ENCODE peak calls at places on chromosomes 3 and 15, in five cellular contexts. Q, B, U, K and R are unnamed samples.

GRCh38 chr3:110620118-110620517 is 451.5 kb upstream of the NECTIN3 start:
- DNase-seq in K (no peak), U (no peak), Q (peak), B (no peak), R (no peak)

GRCh38 chr3:21638488-21638887 is 112.5 kb downstream of the ZNF385D start:
- DNase-seq in B (no peak), U (no peak), K (no peak), Q (no peak), R (no peak)

GRCh38 chr3:66983101-66983500 is 15.0 kb upstream of the KBTBD8 start:
- DNase-seq in K (no peak), Q (no peak), B (no peak), U (no peak), R (no peak)

GRCh38 chr3:99929409-99930139 is 111.9 kb downstream of the CMSS1 start:
- DNase-seq in B (no peak), K (no peak), Q (no peak), U (no peak), R (no peak)

GRCh38 chr3:55330756-55331155 is 156.3 kb downstream of the WNT5A start:
- DNase-seq in U (no peak), B (no peak), K (no peak), Q (no peak), R (no peak)

GRCh38 chr3:112128843-112129727 is 4.0 kb downstream of the GCSAM start:
- DNase-seq in B (no peak), U (no peak), K (no peak), Q (no peak), R (no peak)

GRCh38 chr15:98948941-98949340 is 58.7 kb downstream of the PGPEP1L start:
- DNase-seq in B (no peak), Q (no peak), K (no peak), U (no peak), R (no peak)

GRCh38 chr3:52223449-52224408 is 1.7 kb downstream of the TLR9 start:
- DNase-seq in B (no peak), U (no peak), K (no peak), Q (no peak), R (no peak)

GRCh38 chr3:141235661-141236171 is 4.1 kb downstream of the PXYLP1 start:
- DNase-seq in Q (peak), B (no peak), K (no peak), U (no peak), R (no peak)

GRCh38 chr15:68552773-68553172 is 26.0 kb upstream of the CORO2B start:
- DNase-seq in U (no peak), B (no peak), K (no peak), Q (no peak), R (no peak)

GRCh38 chr15:91456251-91456718 is 356.2 kb downstream of the SV2B start:
- DNase-seq in Q (no peak), U (no peak), K (no peak), B (no peak), R (peak)

GRCh38 chr3:150147776-150148175 is 177.1 kb upstream of the PFN2 start:
- DNase-seq in B (no peak), K (no peak), U (no peak), Q (no peak), R (no peak)

GRCh38 chr15:70826634-70827033 is 27.3 kb downstream of the LARP6 start:
- DNase-seq in K (peak), B (no peak), U (no peak), Q (no peak), R (no peak)

GRCh38 chr3:153138267-153139210 is 23.5 kb upstream of the RAP2B start:
- DNase-seq in U (peak), Q (no peak), B (no peak), K (peak), R (peak)

GRCh38 chr3:30343861-30344260 is 262.5 kb upstream of the TGFBR2 start:
- DNase-seq in U (no peak), K (no peak), B (no peak), Q (no peak), R (no peak)

GRCh38 chr3:137103739-137104138 is 146.0 kb downstream of the IL20RB start:
- DNase-seq in K (no peak), Q (no peak), B (no peak), U (no peak), R (no peak)

GRCh38 chr15:73024161-73024560 is 28.1 kb upstream of the NEO1 start:
- DNase-seq in U (no peak), B (no peak), K (no peak), Q (no peak), R (no peak)

GRCh38 chr3:37861540-37862051 is at the start of gene CTDSPL:
- DNase-seq in U (no peak), K (no peak), Q (peak), B (peak), R (peak)

GRCh38 chr3:39849992-39850706 is 40.7 kb downstream of the MYRIP start:
- DNase-seq in B (no peak), Q (no peak), K (no peak), U (no peak), R (peak)

GRCh38 chr3:45029661-45030060 is 3.6 kb downstream of the CLEC3B start:
- DNase-seq in K (no peak), Q (no peak), B (no peak), U (no peak), R (no peak)

GRCh38 chr15:59039225-59039624 is 51.8 kb downstream of the RNF111 start:
- DNase-seq in U (no peak), K (no peak), B (no peak), Q (no peak), R (no peak)

GRCh38 chr15:22918056-22918455 is 62.1 kb downstream of the CYFIP1 start:
- DNase-seq in K (peak), U (no peak), Q (no peak), B (no peak), R (no peak)

GRCh38 chr3:12891985-12892839 is 50.8 kb upstream of the RPL32 start:
- DNase-seq in K (peak), Q (peak), U (no peak), B (peak), R (peak)

GRCh38 chr15:87959080-87959479 is 297.5 kb downstream of the NTRK3 start:
- DNase-seq in K (no peak), Q (no peak), B (no peak), U (no peak), R (no peak)

GRCh38 chr3:29940759-29941319 is 660.0 kb downstream of the RBMS3 start:
- DNase-seq in U (no peak), B (no peak), Q (no peak), K (no peak), R (no peak)

GRCh38 chr15:85394552-85395333 is 14.3 kb downstream of the AKAP13 start:
- DNase-seq in Q (no peak), U (no peak), K (no peak), B (no peak), R (no peak)

GRCh38 chr3:188624384-188624783 is 470.4 kb downstream of the LPP start:
- DNase-seq in B (no peak), K (no peak), Q (no peak), U (no peak), R (no peak)

GRCh38 chr15:61275901-61276300 is 46.8 kb upstream of the RORA start:
- DNase-seq in Q (no peak), U (no peak), B (peak), K (no peak), R (no peak)

GRCh38 chr3:112097378-112097777 is 11.2 kb downstream of the C3orf52 start:
- DNase-seq in Q (peak), B (no peak), K (peak), U (no peak), R (no peak)

GRCh38 chr3:125440559-125440955 is 65.4 kb upstream of the ZNF148 start:
- DNase-seq in U (no peak), B (no peak), Q (peak), K (no peak), R (no peak)
- TF ChIP-seq JUND in U (no peak), B (no peak), Q (no peak), K (no peak), R (no peak)

GRCh38 chr3:121724130-121724529 is 25.4 kb downstream of the GOLGB1 start:
- DNase-seq in B (no peak), K (no peak), Q (no peak), U (peak), R (no peak)
- TF ChIP-seq JUND in B (no peak), K (no peak), Q (no peak), U (no peak), R (no peak)

GRCh38 chr15:57327985-57328471 is 48.3 kb upstream of the CGNL1 start:
- DNase-seq in K (no peak), Q (no peak), B (no peak), U (no peak), R (no peak)
- TF ChIP-seq JUND in K (no peak), Q (no peak), B (peak), U (no peak), R (no peak)

GRCh38 chr3:173659972-173660371 is 262.4 kb downstream of the NLGN1 start:
- DNase-seq in U (no peak), K (no peak), B (no peak), Q (no peak), R (no peak)
- TF ChIP-seq JUND in U (no peak), K (no peak), B (no peak), Q (no peak), R (no peak)

GRCh38 chr15:51076898-51077564 is 17.7 kb downstream of the TNFAIP8L3 start:
- DNase-seq in B (no peak), Q (no peak), U (peak), K (no peak), R (no peak)
- TF ChIP-seq JUND in B (no peak), Q (no peak), U (no peak), K (no peak), R (no peak)

DNA sequence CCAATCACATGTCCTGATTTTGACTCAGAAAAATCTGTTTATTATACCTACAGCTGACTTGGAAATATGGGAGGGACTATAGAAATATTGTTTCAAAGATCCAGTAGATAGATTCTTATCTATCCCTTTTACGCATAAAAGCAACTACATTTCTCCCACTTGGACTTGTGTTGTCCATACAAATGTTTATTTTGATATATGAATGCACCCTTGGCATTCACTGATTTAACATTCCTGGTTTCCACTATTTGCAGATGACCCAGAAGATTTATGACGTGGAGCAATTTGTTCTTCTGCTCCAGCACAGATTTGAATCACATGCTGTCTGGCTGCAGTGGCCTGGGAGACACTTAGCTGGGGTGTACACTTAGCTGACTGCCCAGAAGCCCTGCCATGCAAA is 223.4 kb upstream of the TBL1XR1 start:
- DNase-seq in K (no peak), Q (no peak), U (no peak), B (peak), R (peak)
- TF ChIP-seq JUND in K (no peak), Q (no peak), U (no peak), B (no peak), R (peak)

DNA sequence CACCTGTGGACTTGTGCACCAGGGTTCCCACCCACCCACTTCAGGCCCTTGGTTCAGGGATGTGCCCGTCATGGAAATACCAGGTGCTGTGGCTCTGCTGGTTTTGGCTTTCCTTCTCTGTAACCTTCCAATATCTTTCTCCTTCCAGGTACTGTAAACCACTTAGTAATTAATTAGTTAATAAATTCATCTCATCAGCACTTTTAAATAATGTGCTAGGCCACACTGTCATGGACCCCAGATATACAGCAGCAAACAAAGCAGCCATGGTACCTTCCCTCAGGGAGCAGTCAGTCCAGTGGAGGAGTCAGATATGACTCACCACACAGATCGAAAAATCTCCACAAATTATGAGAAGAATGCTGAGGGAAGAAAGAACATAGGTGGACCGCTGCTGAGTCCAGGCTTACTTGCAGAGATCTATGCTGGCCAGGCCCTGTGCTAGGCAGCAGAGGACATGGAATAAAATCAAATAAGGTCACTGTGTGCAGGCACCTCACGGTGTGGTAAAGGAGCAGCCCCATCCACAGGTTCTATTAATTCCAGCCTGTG is 6.8 kb upstream of the GATA2 start:
- DNase-seq in U (no peak), Q (no peak), B (no peak), K (no peak), R (no peak)
- TF ChIP-seq JUND in U (no peak), Q (no peak), B (no peak), K (no peak), R (no peak)

DNA sequence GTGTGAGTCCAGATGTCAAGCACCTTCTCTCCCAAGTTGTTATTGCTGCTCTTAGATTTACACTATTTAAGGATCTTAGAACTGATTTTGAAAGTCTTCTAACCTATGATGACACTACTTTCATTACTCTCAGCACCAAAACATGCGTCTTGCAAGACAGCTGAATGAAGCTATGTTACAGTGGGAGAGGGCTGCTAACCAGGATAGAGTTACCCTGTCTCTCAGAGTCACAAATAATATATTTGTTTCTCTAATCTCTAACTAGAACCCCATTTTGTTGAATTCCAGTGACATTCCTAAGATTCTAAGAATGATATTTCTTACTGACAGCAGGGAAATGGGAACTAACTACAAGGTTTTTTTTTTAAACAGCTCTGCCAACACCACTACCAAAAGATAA is 455.5 kb downstream of the MAGI1 start:
- DNase-seq in B (no peak), U (no peak), K (no peak), Q (no peak), R (no peak)
- TF ChIP-seq JUND in B (no peak), U (no peak), K (no peak), Q (no peak), R (no peak)

GRCh38 chr15:31160297-31160696 is 58.8 kb upstream of the TRPM1 start:
- DNase-seq in K (no peak), Q (no peak), B (peak), U (no peak), R (no peak)

GRCh38 chr15:31161990-31162389 is 60.5 kb upstream of the TRPM1 start:
- DNase-seq in Q (peak), U (no peak), K (no peak), B (no peak), R (no peak)

GRCh38 chr15:31158858-31159569 is 57.5 kb upstream of the TRPM1 start:
- DNase-seq in U (no peak), K (no peak), B (no peak), Q (no peak), R (no peak)

GRCh38 chr15:31159837-31160236 is 58.3 kb upstream of the TRPM1 start:
- DNase-seq in U (no peak), Q (no peak), K (no peak), B (peak), R (no peak)

DNA sequence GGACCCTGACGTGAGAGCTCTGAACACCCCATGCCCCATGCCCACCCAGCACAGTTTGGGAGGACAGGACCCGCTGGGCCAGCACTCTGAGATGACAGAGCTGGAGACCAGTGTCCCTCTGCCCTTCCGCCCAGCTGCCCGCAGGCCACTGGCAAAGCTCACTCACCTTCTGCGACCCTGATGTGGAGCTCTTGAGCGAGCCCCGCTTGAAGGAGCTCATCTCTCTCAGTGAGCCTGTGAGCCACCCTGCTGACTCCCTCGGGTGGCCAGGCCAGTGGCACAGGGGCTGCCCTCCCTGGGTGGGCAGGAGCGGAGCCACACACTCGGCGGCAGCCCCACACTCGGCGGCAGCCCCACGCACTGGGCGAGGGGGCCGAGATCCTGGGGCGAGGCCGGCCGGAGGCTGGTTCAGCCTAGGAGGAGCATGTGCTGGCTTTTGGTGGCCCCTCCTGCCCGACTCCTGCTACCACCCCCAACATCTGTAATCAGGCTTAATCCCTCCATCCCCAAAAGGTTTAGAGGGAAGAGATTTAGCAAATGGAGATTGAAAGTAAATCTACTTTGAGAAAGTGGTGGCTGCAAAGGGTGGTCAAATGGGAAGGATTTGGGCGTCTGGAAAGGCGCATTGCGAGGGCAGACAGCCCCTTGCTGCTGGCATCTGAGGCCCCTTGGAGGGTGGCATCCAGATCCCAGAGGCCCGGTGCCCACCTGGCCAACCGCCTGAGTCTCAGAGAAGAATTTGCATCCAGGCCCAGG is 59.4 kb upstream of the TRPM1 start:
- DNase-seq in Q (no peak), K (no peak), U (no peak), B (no peak), R (no peak)
- TF ChIP-seq JUND in Q (no peak), K (no peak), U (no peak), B (no peak), R (no peak)